ENCODE peak calls at places on chromosome 13, in four cellular contexts. J is non-pigmented ciliary epithelial cell, V is GM18507, A is HFF-Myc. Y is an unnamed sample.

GRCh38 chr13:111227405-111227804 is 93.0 kb upstream of the TEX29 start:
- DNase-seq in J (no peak), V (no peak), A (no peak), Y (no peak)

GRCh38 chr13:73956795-73957408 is 177.3 kb downstream of the KLF12 start:
- DNase-seq in J (no peak), V (no peak), A (no peak), Y (no peak)

GRCh38 chr13:107937841-107938240 is 277.5 kb downstream of the LIG4 start:
- DNase-seq in J (no peak), V (no peak), A (no peak), Y (no peak)

GRCh38 chr13:109497917-109498316 is 288.5 kb downstream of the IRS2 start:
- DNase-seq in J (no peak), V (no peak), A (no peak), Y (no peak)

GRCh38 chr13:96686286-96686685 is 308.0 kb downstream of the OXGR1 start:
- DNase-seq in J (no peak), V (no peak), A (no peak), Y (no peak)

GRCh38 chr13:46179576-46180368 is 2.2 kb downstream of the LCP1 start:
- DNase-seq in J (no peak), V (no peak), A (no peak), Y (no peak)

GRCh38 chr13:103134271-103134670 is 68.1 kb upstream of the SLC10A2 start:
- DNase-seq in J (no peak), V (no peak), A (no peak), Y (no peak)

GRCh38 chr13:109272595-109273325 is 513.6 kb downstream of the IRS2 start:
- DNase-seq in J (no peak), V (no peak), A (no peak), Y (no peak)

GRCh38 chr13:19618925-19619324 is 14.5 kb upstream of the MPHOSPH8 start:
- DNase-seq in J (no peak), V (no peak), A (no peak), Y (peak)

GRCh38 chr13:89082623-89083022 is 1411.5 kb downstream of the SLITRK5 start:
- DNase-seq in J (no peak), V (no peak), A (no peak), Y (no peak)

GRCh38 chr13:45750566-45750965 is 48.4 kb downstream of the CBY2 start:
- DNase-seq in J (no peak), V (no peak), A (no peak), Y (no peak)

GRCh38 chr13:80979035-80979641 is 638.2 kb upstream of the SPRY2 start:
- DNase-seq in J (no peak), V (peak), A (peak), Y (peak)

GRCh38 chr13:85666356-85666755 is 132.9 kb downstream of the SLITRK6 start:
- DNase-seq in J (no peak), V (no peak), A (no peak), Y (no peak)

GRCh38 chr13:32261567-32261966 is 53.6 kb downstream of the ZAR1L start:
- DNase-seq in J (peak), V (no peak), A (peak), Y (no peak)

GRCh38 chr13:109605846-109606245 is 180.5 kb downstream of the IRS2 start:
- DNase-seq in J (no peak), V (no peak), A (peak), Y (no peak)

GRCh38 chr13:19658192-19658591 is 24.7 kb downstream of the MPHOSPH8 start:
- DNase-seq in J (no peak), V (no peak), A (no peak), Y (no peak)

GRCh38 chr13:71395053-71395452 is 472.0 kb downstream of the DACH1 start:
- DNase-seq in J (no peak), V (no peak), A (no peak), Y (no peak)

GRCh38 chr13:96090240-96091101 is 564 bp downstream of the HS6ST3 start:
- DNase-seq in J (no peak), V (no peak), A (no peak), Y (peak)

GRCh38 chr13:40568672-40569350 is 97.6 kb downstream of the FOXO1 start:
- DNase-seq in J (no peak), V (no peak), A (no peak), Y (no peak)

GRCh38 chr13:110346661-110347067 is 39.6 kb downstream of the COL4A2 start:
- DNase-seq in J (no peak), V (no peak), A (no peak), Y (no peak)

GRCh38 chr13:47853236-47853635 is 147.8 kb downstream of the SUCLA2 start:
- DNase-seq in J (peak), V (no peak), A (no peak), Y (no peak)

GRCh38 chr13:24746618-24747247 is 17.2 kb upstream of the RNF17 start:
- DNase-seq in J (no peak), V (no peak), A (no peak), Y (no peak)

GRCh38 chr13:38394777-38395504 is 45.3 kb downstream of the UFM1 start:
- DNase-seq in J (no peak), V (no peak), A (no peak), Y (no peak)

GRCh38 chr13:80180745-80181144 is 160.2 kb downstream of the SPRY2 start:
- DNase-seq in J (no peak), V (no peak), A (no peak), Y (no peak)

GRCh38 chr13:21733475-21734311 is 62.8 kb downstream of the FGF9 start:
- DNase-seq in J (no peak), V (no peak), A (no peak), Y (no peak)

Y was measured in GM12891.